ENCODE peak calls at places on chromosomes 13 and 19, in seven cellular contexts. Z is H1, I is K562, P is SK-N-SH, C is GM12878, L is HepG2, B is HCT116. H is an unnamed sample.

GRCh38 chr19:55600336-55601028 is 394 bp downstream of the ZNF524 start:
- DNase-seq in Z (no peak), I (no peak), P (peak), C (no peak), L (no peak), B (no peak), H (peak)

GRCh38 chr19:56917998-56918397 is 77.5 kb upstream of the PEG3 start:
- DNase-seq in Z (no peak), I (no peak), P (no peak), C (no peak), L (peak), B (no peak), H (no peak)

GRCh38 chr13:45315520-45316167 is 25.3 kb downstream of the TPT1 start:
- DNase-seq in Z (no peak), I (no peak), P (no peak), C (no peak), L (no peak), B (no peak), H (no peak)

GRCh38 chr19:42279902-42280760 is 11.1 kb downstream of the CIC start:
- DNase-seq in Z (no peak), I (peak), P (peak), C (peak), L (peak), B (peak), H (no peak)

GRCh38 chr19:6744381-6745288 is 5.2 kb downstream of the TRIP10 start:
- DNase-seq in Z (no peak), I (no peak), P (no peak), C (no peak), L (no peak), B (no peak), H (no peak)

GRCh38 chr19:11263726-11264125 is 1.4 kb upstream of the DOCK6 start:
- DNase-seq in Z (no peak), I (no peak), P (no peak), C (no peak), L (no peak), B (no peak), H (no peak)

GRCh38 chr19:34298891-34299510 is 44.6 kb downstream of the GARRE1 start:
- DNase-seq in Z (no peak), I (no peak), P (no peak), C (no peak), L (no peak), B (no peak), H (no peak)

GRCh38 chr19:33052352-33052972 is 12.2 kb downstream of the RHPN2 start:
- DNase-seq in Z (no peak), I (no peak), P (no peak), C (no peak), L (peak), B (no peak), H (no peak)

GRCh38 chr13:28423010-28423409 is 71.9 kb downstream of the FLT1 start:
- DNase-seq in Z (no peak), I (no peak), P (no peak), C (peak), L (no peak), B (no peak), H (no peak)

GRCh38 chr13:70080030-70080429 is 27.6 kb upstream of the ATXN8OS start:
- DNase-seq in Z (no peak), I (no peak), P (peak), C (no peak), L (no peak), B (no peak), H (no peak)

GRCh38 chr13:26340812-26341211 is 86.9 kb downstream of the CDK8 start:
- DNase-seq in Z (no peak), I (no peak), P (no peak), C (no peak), L (no peak), B (no peak), H (no peak)

GRCh38 chr19:10800488-10800887 is 35.5 kb downstream of the TMED1 start:
- DNase-seq in Z (no peak), I (no peak), P (no peak), C (no peak), L (no peak), B (no peak), H (no peak)

GRCh38 chr13:23541221-23541620 is 29.0 kb upstream of the TNFRSF19 start:
- DNase-seq in Z (no peak), I (no peak), P (no peak), C (no peak), L (no peak), B (no peak), H (no peak)

GRCh38 chr13:45851171-45851889 is at the start of gene SIAH3:
- DNase-seq in Z (no peak), I (no peak), P (peak), C (no peak), L (no peak), B (no peak), H (no peak)

GRCh38 chr13:111345682-111346081 is 25.2 kb downstream of the TEX29 start:
- DNase-seq in Z (no peak), I (no peak), P (no peak), C (no peak), L (no peak), B (no peak), H (no peak)

GRCh38 chr13:63605403-63605802 is 2189.8 kb upstream of the PCDH20 start:
- DNase-seq in Z (no peak), I (no peak), P (no peak), C (no peak), L (no peak), B (no peak), H (no peak)

GRCh38 chr13:23020246-23020843 is 160.4 kb upstream of the SGCG start:
- DNase-seq in Z (no peak), I (peak), P (peak), C (peak), L (peak), B (peak), H (peak)

GRCh38 chr13:106276876-106277275 is 258.6 kb downstream of the EFNB2 start:
- DNase-seq in Z (no peak), I (no peak), P (no peak), C (no peak), L (no peak), B (no peak), H (no peak)

GRCh38 chr13:35672611-35673010 is 196.1 kb upstream of the MAB21L1 start:
- DNase-seq in Z (no peak), I (no peak), P (no peak), C (no peak), L (no peak), B (no peak), H (no peak)

GRCh38 chr19:37966211-37967072 is 59.4 kb downstream of the SIPA1L3 start:
- DNase-seq in Z (no peak), I (no peak), P (no peak), C (no peak), L (no peak), B (no peak), H (no peak)

GRCh38 chr19:45716314-45717130 is 14.2 kb downstream of the FBXO46 start:
- DNase-seq in Z (no peak), I (peak), P (peak), C (no peak), L (no peak), B (no peak), H (no peak)

GRCh38 chr13:108807841-108808240 is 178.4 kb downstream of the MYO16 start:
- DNase-seq in Z (no peak), I (no peak), P (no peak), C (no peak), L (no peak), B (no peak), H (no peak)

GRCh38 chr13:49256841-49257240 is 9.1 kb downstream of the CDADC1 start:
- DNase-seq in Z (no peak), I (no peak), P (no peak), C (no peak), L (no peak), B (no peak), H (no peak)

GRCh38 chr19:44783545-44783944 is 5.9 kb downstream of the CBLC start:
- DNase-seq in Z (no peak), I (no peak), P (no peak), C (no peak), L (no peak), B (no peak), H (no peak)

GRCh38 chr19:38209671-38210457 is 14.2 kb downstream of the DPF1 start:
- DNase-seq in Z (no peak), I (no peak), P (peak), C (no peak), L (no peak), B (no peak), H (no peak)

GRCh38 chr13:45598597-45598996 is 16.9 kb downstream of the ERICH6B start:
- DNase-seq in Z (no peak), I (no peak), P (no peak), C (no peak), L (no peak), B (no peak), H (no peak)

GRCh38 chr13:80052286-80052685 is 288.6 kb downstream of the SPRY2 start:
- DNase-seq in Z (no peak), I (no peak), P (no peak), C (no peak), L (no peak), B (no peak), H (no peak)

GRCh38 chr13:95644611-95645052 is at the start of gene DZIP1:
- DNase-seq in Z (peak), I (no peak), P (peak), C (no peak), L (peak), B (no peak), H (peak)

GRCh38 chr19:13077233-13077632 is 25.4 kb downstream of the LYL1 start:
- DNase-seq in Z (no peak), I (no peak), P (peak), C (no peak), L (no peak), B (no peak), H (no peak)

GRCh38 chr19:57241181-57241580 is 749 bp downstream of the ZNF805 start:
- DNase-seq in Z (no peak), I (peak), P (peak), C (no peak), L (peak), B (no peak), H (no peak)

GRCh38 chr13:89380101-89380500 is 1708.9 kb downstream of the SLITRK5 start:
- DNase-seq in Z (no peak), I (no peak), P (no peak), C (no peak), L (peak), B (peak), H (no peak)
- TF ChIP-seq YY1 in Z (no peak), I (no peak), P (no peak), C (no peak), L (no peak), B (no peak), H (no peak)

GRCh38 chr13:19183676-19184075 is 2.1 kb upstream of the TUBA3C start:
- DNase-seq in Z (no peak), I (no peak), P (no peak), C (no peak), L (no peak), B (no peak), H (no peak)
- TF ChIP-seq YY1 in Z (no peak), I (no peak), P (no peak), C (no peak), L (no peak), B (no peak), H (no peak)

GRCh38 chr13:113836917-113837553 is 26.8 kb downstream of the GAS6 start:
- DNase-seq in Z (no peak), I (no peak), P (peak), C (no peak), L (no peak), B (peak), H (no peak)

GRCh38 chr13:113834496-113835200 is 29.2 kb downstream of the GAS6 start:
- DNase-seq in Z (no peak), I (no peak), P (no peak), C (no peak), L (no peak), B (no peak), H (no peak)

GRCh38 chr13:113837554-113838355 is 26.1 kb downstream of the GAS6 start:
- DNase-seq in Z (no peak), I (peak), P (peak), C (no peak), L (peak), B (peak), H (peak)

GRCh38 chr13:113833111-113833830 is 30.6 kb downstream of the GAS6 start:
- DNase-seq in Z (no peak), I (no peak), P (no peak), C (no peak), L (no peak), B (no peak), H (no peak)

DNA sequence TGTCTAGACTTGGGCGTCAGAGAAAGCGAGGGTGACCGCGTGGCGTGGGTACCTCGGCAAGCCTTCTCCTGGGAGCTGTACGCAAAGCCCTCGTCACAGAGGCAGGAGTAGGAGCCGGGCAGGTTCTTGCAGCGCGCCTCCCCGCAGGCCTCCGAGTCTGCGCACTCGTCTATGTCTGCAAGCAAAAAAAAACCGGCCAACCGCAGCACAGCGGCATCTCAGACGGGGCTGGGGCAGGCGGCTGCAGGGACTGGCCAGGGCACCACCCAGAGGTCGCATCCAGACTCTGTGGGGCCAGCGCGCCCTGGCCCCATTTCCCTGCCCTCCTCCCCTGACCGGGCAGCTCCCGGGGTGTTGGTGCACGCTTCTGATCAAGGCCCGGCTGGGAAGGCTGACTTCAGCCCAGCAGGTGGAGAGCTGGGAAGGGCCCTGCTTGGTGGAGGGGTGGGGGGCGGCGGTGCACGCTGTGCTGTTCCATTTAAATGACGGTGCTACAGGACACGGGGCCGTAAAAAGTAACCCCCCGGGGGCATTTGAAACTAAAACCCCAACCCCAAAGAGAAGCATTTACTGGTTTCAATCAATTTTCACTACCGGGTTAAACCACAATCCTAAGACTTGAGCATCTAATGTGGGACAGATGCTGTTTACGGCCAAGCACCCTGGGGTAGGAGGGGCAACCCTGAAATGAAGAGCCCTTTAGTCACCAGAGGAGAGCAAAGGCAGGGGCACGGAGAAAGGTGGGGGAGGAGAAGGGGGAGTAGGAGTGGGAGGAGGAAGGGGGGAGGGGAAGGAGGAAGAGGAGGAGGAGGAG is 28.2 kb downstream of the GAS6 start:
- DNase-seq in Z (no peak), I (no peak), P (peak), C (no peak), L (no peak), B (no peak), H (no peak)
- TF ChIP-seq YY1 in Z (no peak), I (no peak), P (no peak), C (no peak), L (no peak), B (no peak), H (no peak)

DNA sequence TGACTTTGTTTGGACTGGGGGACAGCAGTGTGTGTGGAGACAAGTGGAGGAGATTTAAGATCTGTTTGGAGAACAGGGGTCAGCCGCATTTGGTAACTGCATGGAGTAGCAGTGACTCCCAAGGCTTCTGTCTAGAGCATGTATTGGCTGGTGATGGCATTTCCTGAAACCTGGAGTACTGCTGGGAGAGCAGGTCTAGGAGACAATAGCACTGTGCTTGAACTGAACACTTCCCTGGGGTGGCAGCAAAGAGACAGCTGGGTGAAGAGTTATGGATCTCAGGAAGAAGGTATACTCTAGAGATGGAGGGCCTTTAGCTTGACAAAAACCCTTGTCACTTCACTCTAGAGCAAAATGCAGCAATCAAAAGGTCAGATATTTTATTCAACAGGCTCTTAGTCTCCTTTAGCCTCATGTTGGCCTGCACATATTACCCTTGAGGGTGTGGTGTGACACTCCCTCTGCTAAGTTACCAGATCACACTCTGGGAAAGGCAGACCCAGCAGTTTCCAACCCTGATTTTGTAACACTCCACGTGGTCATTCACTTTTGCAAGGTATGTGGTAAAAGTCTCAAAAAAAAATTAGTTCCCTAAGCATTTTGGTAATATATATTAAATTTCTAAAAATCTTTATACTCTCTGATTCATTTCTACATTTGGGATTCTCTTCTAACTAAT is 70.2 kb downstream of the DHRS12 start:
- DNase-seq in Z (no peak), I (no peak), P (no peak), C (no peak), L (no peak), B (no peak), H (no peak)
- TF ChIP-seq YY1 in Z (no peak), I (no peak), P (no peak), C (no peak), L (no peak), B (no peak), H (no peak)

GRCh38 chr19:4361152-4362037 is 18.0 kb downstream of the MPND start:
- DNase-seq in Z (no peak), I (peak), P (no peak), C (no peak), L (no peak), B (no peak), H (no peak)

GRCh38 chr19:4363571-4364304 is 20.4 kb downstream of the MPND start:
- DNase-seq in Z (no peak), I (no peak), P (no peak), C (no peak), L (no peak), B (no peak), H (no peak)

GRCh38 chr19:4360641-4361151 is 17.3 kb downstream of the MPND start:
- DNase-seq in Z (no peak), I (no peak), P (no peak), C (no peak), L (no peak), B (no peak), H (no peak)

GRCh38 chr19:4362038-4362828 is 18.9 kb downstream of the MPND start:
- DNase-seq in Z (no peak), I (no peak), P (no peak), C (no peak), L (no peak), B (no peak), H (no peak)

DNA sequence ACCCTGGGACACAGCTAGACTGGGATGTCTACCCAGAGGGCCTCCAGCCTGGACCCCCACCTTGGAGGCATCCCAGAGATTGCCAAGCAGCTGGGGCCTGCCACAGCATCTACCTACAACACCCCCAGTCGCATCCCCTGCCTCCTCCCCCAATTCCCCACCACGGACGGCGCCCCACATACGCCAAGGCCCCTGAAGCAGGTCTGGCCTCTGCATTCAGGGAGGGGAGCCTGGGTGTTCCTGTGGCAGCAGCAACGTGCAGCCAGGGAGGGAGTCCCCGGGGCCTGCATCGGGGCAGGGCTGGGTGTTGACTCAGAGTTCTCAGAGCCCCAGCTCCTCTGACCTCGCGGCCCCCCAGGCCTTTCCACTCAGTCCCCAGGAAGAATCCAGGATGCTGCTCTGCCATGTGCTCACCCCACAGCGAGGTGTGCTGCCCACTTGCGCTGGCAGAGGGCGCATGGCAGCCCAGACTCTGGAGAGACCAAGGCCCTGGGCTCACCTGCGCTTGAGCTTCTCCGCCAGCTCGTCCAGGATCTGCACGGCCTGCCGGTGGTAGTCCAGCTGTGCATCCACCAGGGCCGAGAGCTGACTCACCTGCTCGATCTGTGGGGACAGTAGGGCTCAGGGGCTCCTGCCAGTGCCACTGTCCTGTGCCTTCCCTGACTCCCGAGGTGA is 19.6 kb downstream of the MPND start:
- DNase-seq in Z (no peak), I (no peak), P (no peak), C (no peak), L (no peak), B (no peak), H (no peak)
- TF ChIP-seq YY1 in Z (no peak), I (no peak), P (no peak), C (no peak), L (no peak), B (no peak), H (no peak)

GRCh38 chr13:77584111-77584510 is 48.6 kb downstream of the SCEL start:
- DNase-seq in Z (no peak), I (no peak), P (no peak), C (no peak), L (no peak), B (no peak), H (no peak)
- TF ChIP-seq YY1 in Z (no peak), I (no peak), P (no peak), C (no peak), L (no peak), B (no peak), H (no peak)

GRCh38 chr13:21106089-21106488 is 44.7 kb upstream of the LATS2 start:
- DNase-seq in Z (no peak), I (no peak), P (no peak), C (no peak), L (no peak), B (no peak), H (no peak)
- TF ChIP-seq YY1 in Z (no peak), I (no peak), P (no peak), C (no peak), L (no peak), B (no peak), H (no peak)

GRCh38 chr13:113147206-113147605 is 11.2 kb upstream of the PROZ start:
- DNase-seq in Z (no peak), I (no peak), P (no peak), C (no peak), L (no peak), B (no peak), H (no peak)
- TF ChIP-seq YY1 in Z (no peak), I (no peak), P (no peak), C (no peak), L (no peak), B (no peak), H (no peak)

DNA sequence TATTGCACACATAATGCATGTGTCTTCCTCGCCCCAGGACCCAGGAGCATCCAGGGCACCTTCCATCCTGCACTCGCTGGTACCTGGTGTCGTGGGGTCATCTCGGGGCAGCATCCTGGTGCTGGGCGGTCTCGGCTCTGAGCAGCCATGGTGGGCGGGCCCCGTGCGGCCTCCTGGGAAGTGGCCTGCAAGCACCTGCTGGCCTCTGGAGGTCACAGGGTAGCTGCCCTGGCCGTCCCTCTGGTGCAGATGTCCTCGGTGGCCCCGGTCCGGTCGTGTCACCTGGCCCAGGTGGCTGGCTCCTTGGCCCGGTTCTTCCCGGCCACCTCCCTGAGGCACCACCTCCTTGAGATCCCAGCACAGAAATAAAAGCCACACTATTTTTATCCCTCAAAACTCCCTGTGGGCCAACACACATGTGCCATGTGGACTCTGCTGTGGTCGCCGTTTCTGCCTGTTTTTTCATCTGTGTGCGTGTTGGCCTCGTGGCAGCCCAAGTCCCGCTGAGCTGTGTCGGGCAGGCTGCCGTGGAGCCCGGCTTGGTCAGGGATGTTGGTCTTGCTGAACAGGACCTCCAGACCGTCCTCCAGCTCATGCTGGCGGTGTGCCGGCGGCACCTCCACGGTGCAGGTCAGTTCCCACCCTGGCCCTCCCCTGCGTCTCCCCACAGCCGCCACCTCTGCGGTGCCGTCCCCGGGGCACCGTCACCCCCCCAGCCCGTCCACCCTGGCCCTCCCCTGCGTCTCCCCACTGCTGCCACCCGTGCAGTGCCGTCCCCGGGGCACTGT is 5.0 kb upstream of the GZMM start:
- DNase-seq in Z (no peak), I (no peak), P (no peak), C (no peak), L (no peak), B (no peak), H (no peak)
- TF ChIP-seq YY1 in Z (no peak), I (no peak), P (no peak), C (no peak), L (no peak), B (no peak), H (no peak)

H was measured in NT2/D1.